ENCODE peak calls at places on chromosomes 1 and 21, in four cellular contexts. E is ACHN; B is neural crest cell; R is stimulated activated CD4-positive, alpha-beta T cell treated with anti-CD3 and anti-CD28 coated beads, Interleukin-4, amount 100 ng/mL, for 48 hours. Q is an unnamed sample.

GRCh38 chr21:31136891-31137290 is 98.6 kb upstream of the KRTAP19-8 start:
- DNase-seq in E (no peak), R (no peak), B (no peak), Q (no peak)

GRCh38 chr1:30042438-30043147 is 680.8 kb downstream of the MATN1 start:
- DNase-seq in B (no peak), E (no peak), R (no peak), Q (no peak)

GRCh38 chr1:6969106-6969505 is 183.9 kb downstream of the CAMTA1 start:
- DNase-seq in E (no peak), B (no peak), R (peak), Q (no peak)

GRCh38 chr1:202852163-202852904 is 36.6 kb downstream of the RABIF start:
- DNase-seq in R (no peak), E (peak), B (peak), Q (no peak)

GRCh38 chr1:207810606-207811295 is 58.9 kb downstream of the CD46 start:
- DNase-seq in B (no peak), R (no peak), E (no peak), Q (no peak)

GRCh38 chr21:41680444-41681335 is 86.2 kb downstream of the RIPK4 start:
- DNase-seq in E (no peak), R (no peak), B (no peak), Q (no peak)

GRCh38 chr1:116878804-116879477 is 30.8 kb upstream of the PTGFRN start:
- DNase-seq in B (peak), R (no peak), E (no peak), Q (no peak)

GRCh38 chr21:44933938-44934260 is 5.9 kb upstream of the SLX9 start:
- DNase-seq in B (no peak), R (no peak), E (no peak), Q (no peak)

GRCh38 chr1:190416239-190416638 is 61.4 kb downstream of the BRINP3 start:
- DNase-seq in B (no peak), E (peak), R (no peak), Q (no peak)

GRCh38 chr1:156497078-156497742 is 3.4 kb downstream of the MEF2D start:
- DNase-seq in E (no peak), R (no peak), B (no peak), Q (no peak)

GRCh38 chr1:50968884-50969610 is 998 bp upstream of the CDKN2C start:
- DNase-seq in E (peak), B (peak), R (no peak), Q (no peak)

GRCh38 chr1:50940291-50940690 is 19.8 kb downstream of the FAF1 start:
- DNase-seq in E (no peak), B (no peak), R (no peak), Q (no peak)

GRCh38 chr1:42955311-42956063 is 3.2 kb downstream of the SLC2A1 start:
- DNase-seq in E (no peak), R (no peak), B (no peak), Q (no peak)

GRCh38 chr1:10529096-10529495 is 54.3 kb downstream of the PEX14 start:
- DNase-seq in R (no peak), E (peak), B (no peak), Q (no peak)